ENCODE peak calls at places on chromosomes 3 and 15, in ten cellular contexts. A is nucleus accumbens; S is activated CD8-positive, alpha-beta memory T cell treated with anti-CD3 and anti-CD28 coated beads, Interleukin-2, amount 50 U/mL, for 48 hours; Z is mucosa of gallbladder; J is stimulated activated naive B cell treated with anti-CD40 and anti-IgM and Interleukin-4, amounts not matched to agents 10 μg/mL and 1 μg/mL and 100 μg/mL, for 72 hours; X is HFF-Myc; D is activated CD4-positive, alpha-beta T cell treated with anti-CD3 and anti-CD28 coated beads, Interleukin-2, amount 50 U/mL, for 24 hours; F is dorsolateral prefrontal cortex; P is NCI-H524; R is IMR-90. B is an unnamed sample.

GRCh38 chr3:141066593-141066860 is 15.4 kb downstream of the SPSB4 start:
- DNase-seq in X (no peak), P (no peak), A (no peak), F (no peak), S (no peak), D (no peak), Z (no peak), J (no peak), R (no peak), B (no peak)

GRCh38 chr3:58621086-58621830 is 44.1 kb upstream of the FAM107A start:
- DNase-seq in A (no peak), X (no peak), F (no peak), Z (no peak), D (no peak), J (no peak), P (no peak), R (no peak), S (no peak), B (no peak)

GRCh38 chr3:113532698-113533533 is 561 bp downstream of the SIDT1 start:
- DNase-seq in S (peak; percentile 78), Z (no peak), X (no peak), R (no peak), J (peak; percentile 49), A (peak; percentile 9), F (no peak), D (peak; percentile 12), P (peak; percentile 69), B (peak; percentile 34)

GRCh38 chr3:156126467-156126866 is 6.1 kb downstream of the KCNAB1 start:
- DNase-seq in P (no peak), Z (no peak), A (no peak), X (no peak), F (no peak), J (no peak), S (no peak), D (no peak), R (no peak), B (no peak)

GRCh38 chr3:8739757-8740508 is 6.3 kb downstream of the CAV3 start:
- DNase-seq in P (no peak), S (no peak), R (peak; percentile 78), F (no peak), A (no peak), D (no peak), J (no peak), Z (no peak), X (peak; percentile 67), B (no peak)

GRCh38 chr15:46677491-46677890 is 1039.8 kb upstream of the SEMA6D start:
- DNase-seq in Z (no peak), A (no peak), J (no peak), D (no peak), F (no peak), X (no peak), S (no peak), P (no peak), R (no peak), B (no peak)

GRCh38 chr3:98602078-98602678 is 8.8 kb upstream of the CPOX start:
- DNase-seq in D (peak; percentile 19), A (peak; percentile 23), Z (peak; percentile 30), S (no peak), P (peak; percentile 80), R (peak; percentile 76), J (no peak), F (no peak), X (peak; percentile 29), B (peak; percentile 84)

GRCh38 chr3:86867990-86868389 is 123.0 kb downstream of the VGLL3 start:
- DNase-seq in R (peak; percentile 77), A (no peak), P (no peak), D (no peak), J (no peak), F (no peak), S (no peak), X (no peak), Z (no peak), B (no peak)

GRCh38 chr15:56215769-56216168 is 27.9 kb downstream of the RFX7 start:
- DNase-seq in D (no peak), Z (no peak), S (no peak), J (no peak), R (peak; percentile 88), A (no peak), F (no peak), X (no peak), P (no peak), B (no peak)

GRCh38 chr15:41917767-41918430 is 24.0 kb upstream of the SPTBN5 start:
- DNase-seq in D (no peak), A (no peak), P (no peak), F (no peak), R (peak; percentile 84), J (no peak), Z (peak; percentile 79), S (no peak), X (peak; percentile 67), B (peak; percentile 29)

GRCh38 chr3:44914936-44915335 is 40.5 kb downstream of the TGM4 start:
- DNase-seq in Z (no peak), J (no peak), X (no peak), P (no peak), F (no peak), D (no peak), S (no peak), A (no peak), R (no peak), B (peak; percentile 33)

GRCh38 chr3:50674349-50675178 is at the start of gene DOCK3:
- DNase-seq in S (peak; percentile 84), R (peak; percentile 36), J (peak; percentile 26), A (peak; percentile 55), D (no peak), P (peak; percentile 73), Z (peak; percentile 52), X (no peak), F (no peak), B (peak; percentile 74)

GRCh38 chr15:90038639-90039095 is 37.5 kb downstream of the ZNF710 start:
- DNase-seq in P (no peak), F (no peak), Z (no peak), A (no peak), J (no peak), S (no peak), X (no peak), D (no peak), R (no peak), B (no peak)

GRCh38 chr3:187925326-187925725 is 180.1 kb upstream of the BCL6 start:
- DNase-seq in S (no peak), F (no peak), J (no peak), X (no peak), R (no peak), Z (no peak), A (no peak), D (no peak), P (no peak), B (no peak)

GRCh38 chr3:150945226-150945625 is 27.3 kb downstream of the CLRN1 start:
- DNase-seq in J (no peak), A (no peak), Z (no peak), S (no peak), R (peak; percentile 25), P (no peak), D (no peak), F (no peak), X (peak; percentile 68), B (no peak)

GRCh38 chr3:186385856-186386602 is 24.0 kb upstream of the DGKG start:
- DNase-seq in S (no peak), A (no peak), Z (no peak), F (peak; percentile 58), D (no peak), J (no peak), R (no peak), X (no peak), P (no peak), B (no peak)

GRCh38 chr3:194824100-194824499 is 138.4 kb downstream of the FAM43A start:
- DNase-seq in A (no peak), J (no peak), D (no peak), Z (no peak), P (no peak), R (no peak), X (no peak), S (no peak), F (no peak), B (no peak)

GRCh38 chr15:63010386-63010785 is 32.2 kb upstream of the TPM1 start:
- DNase-seq in P (no peak), X (no peak), A (no peak), Z (no peak), J (no peak), S (no peak), R (no peak), D (no peak), F (no peak), B (no peak)

GRCh38 chr3:150956376-150956775 is 16.2 kb downstream of the CLRN1 start:
- DNase-seq in F (no peak), S (no peak), R (peak; percentile 42), X (no peak), Z (no peak), A (no peak), D (no peak), P (no peak), J (no peak), B (no peak)

GRCh38 chr3:49930922-49931321 is 1.3 kb upstream of the MON1A start:
- DNase-seq in Z (no peak), J (no peak), A (no peak), X (no peak), S (no peak), D (no peak), R (no peak), P (peak; percentile 55), F (no peak), B (peak; percentile 86)

GRCh38 chr3:102069211-102069662 is 219.9 kb downstream of the NFKBIZ start:
- DNase-seq in Z (no peak), X (no peak), D (no peak), R (peak; percentile 91), J (no peak), F (no peak), A (no peak), S (no peak), P (no peak), B (no peak)

GRCh38 chr15:80081390-80081789 is 21.9 kb downstream of the ZFAND6 start:
- DNase-seq in D (no peak), R (no peak), S (no peak), A (no peak), Z (no peak), P (no peak), J (no peak), F (no peak), X (no peak), B (no peak)

GRCh38 chr15:70061086-70061370 is 36.7 kb downstream of the TLE3 start:
- DNase-seq in P (no peak), S (no peak), X (no peak), A (no peak), D (no peak), Z (no peak), J (no peak), F (peak; percentile 61), R (no peak), B (no peak)

GRCh38 chr15:63553388-63553791 is 43.8 kb upstream of the FBXL22 start:
- DNase-seq in P (no peak), R (peak; percentile 97), S (no peak), Z (peak; percentile 80), F (no peak), X (peak; percentile 51), J (no peak), A (no peak), D (peak; percentile 26), B (no peak)

GRCh38 chr15:39517122-39517855 is 63.6 kb upstream of the THBS1 start:
- DNase-seq in S (no peak), R (no peak), X (no peak), D (no peak), F (no peak), P (no peak), J (no peak), Z (no peak), A (no peak), B (no peak)

GRCh38 chr3:45140392-45140791 is 5.8 kb downstream of the CDCP1 start:
- DNase-seq in J (no peak), X (no peak), D (no peak), S (no peak), A (no peak), F (no peak), Z (no peak), R (peak; percentile 57), P (no peak), B (no peak)

GRCh38 chr3:72625616-72626337 is 222.5 kb downstream of the SHQ1 start:
- DNase-seq in Z (no peak), D (no peak), P (no peak), S (no peak), F (no peak), X (no peak), J (no peak), A (no peak), R (peak; percentile 16), B (no peak)

GRCh38 chr3:58242340-58242739 is 4.7 kb downstream of the ABHD6 start:
- DNase-seq in J (no peak), F (no peak), D (no peak), R (no peak), P (no peak), Z (no peak), S (no peak), A (no peak), X (no peak), B (no peak)

B was measured in NCI-H82.